ENCODE peak calls at places on chromosome 2, in nine cellular contexts. Z, U, Q, I, T, S, W, V and N are unnamed samples.

GRCh38 chr2:224971214-224971613 is 71.1 kb downstream of the DOCK10 start:
- DNase-seq in Z (no peak), T (peak; percentile 75), V (peak; percentile 85), Q (peak; percentile 61), S (no peak), U (peak; percentile 40), W (no peak), I (no peak), N (peak; percentile 15)

GRCh38 chr2:157244691-157245090 is 12.8 kb upstream of the GALNT5 start:
- DNase-seq in Z (no peak), Q (no peak), V (no peak), I (no peak), U (no peak), W (no peak), T (no peak), S (no peak), N (no peak)

GRCh38 chr2:101230541-101230993 is 22.1 kb upstream of the CNOT11 start:
- DNase-seq in V (no peak), I (no peak), T (no peak), W (no peak), S (no peak), Q (no peak), Z (peak; percentile 35), U (peak; percentile 9), N (no peak)

GRCh38 chr2:168139791-168140190 is 107.6 kb downstream of the STK39 start:
- DNase-seq in I (no peak), S (no peak), U (no peak), V (no peak), Z (no peak), W (no peak), Q (no peak), T (no peak), N (no peak)

GRCh38 chr2:54838585-54839035 is 115.1 kb downstream of the EML6 start:
- DNase-seq in Z (peak; percentile 81), W (peak; percentile 77), I (peak; percentile 67), U (peak; percentile 50), S (peak; percentile 67), Q (peak; percentile 68), V (peak; percentile 66), T (peak; percentile 46), N (peak; percentile 26)

GRCh38 chr2:228522977-228523376 is 341.5 kb upstream of the SPHKAP start:
- DNase-seq in W (no peak), Z (no peak), V (no peak), U (no peak), T (no peak), S (no peak), Q (no peak), I (no peak), N (no peak)

GRCh38 chr2:184769038-184769437 is 170.7 kb downstream of the ZNF804A start:
- DNase-seq in I (no peak), W (peak; percentile 52), V (no peak), Q (no peak), S (no peak), T (no peak), U (no peak), Z (peak; percentile 66), N (no peak)

GRCh38 chr2:47196499-47196898 is 41.4 kb upstream of the STPG4 start:
- DNase-seq in V (no peak), Q (no peak), Z (no peak), T (no peak), U (no peak), W (no peak), I (no peak), S (no peak), N (no peak)

GRCh38 chr2:153819056-153819455 is 52.7 kb upstream of the GALNT13 start:
- DNase-seq in W (no peak), I (no peak), Z (no peak), V (no peak), Q (no peak), S (no peak), T (no peak), U (no peak), N (no peak)

GRCh38 chr2:147910990-147911473 is 66.2 kb downstream of the ACVR2A start:
- DNase-seq in T (peak; percentile 52), V (no peak), W (peak; percentile 89), S (peak; percentile 42), Z (peak; percentile 76), I (peak; percentile 42), U (peak; percentile 42), Q (peak; percentile 62), N (peak; percentile 1)

GRCh38 chr2:43676322-43677050 is at the start of gene C1GALT1C1L:
- DNase-seq in T (no peak), Z (peak; percentile 63), Q (no peak), S (no peak), V (no peak), U (peak; percentile 40), I (no peak), W (peak; percentile 60), N (no peak)

GRCh38 chr2:166468124-166469024 is 25.7 kb downstream of the SCN7A start:
- DNase-seq in I (no peak), U (no peak), V (no peak), Z (peak; percentile 23), T (no peak), S (no peak), Q (peak; percentile 31), W (peak; percentile 78), N (no peak)

DNA sequence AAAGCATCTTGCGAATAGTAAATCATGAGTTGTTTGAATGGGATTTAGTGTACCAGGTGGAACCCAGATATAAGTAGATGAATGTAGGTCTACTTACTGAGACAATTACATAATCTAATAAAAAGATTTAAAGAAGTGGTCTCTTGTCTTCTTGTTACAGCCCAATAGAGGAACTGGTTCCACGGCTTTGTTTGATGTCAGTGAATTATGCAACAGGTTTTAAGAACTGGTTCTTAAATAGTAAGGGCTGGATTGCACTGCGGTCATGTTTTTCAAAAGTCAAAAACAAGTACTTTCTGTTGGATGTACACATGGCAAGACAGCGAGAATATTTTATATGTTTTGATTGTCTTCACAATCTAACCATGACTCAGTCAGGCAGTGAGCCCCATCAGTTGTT is 15.4 kb upstream of the SLC9A2 start:
- DNase-seq in I (no peak), Z (no peak), Q (no peak), S (no peak), U (no peak), W (no peak), V (no peak), T (no peak), N (no peak)
- H3K9ac ChIP-seq in I (no peak overlapping the region), Z (no peak overlapping the region), Q (no peak overlapping the region), S (no peak overlapping the region), U (no peak overlapping the region), W (no peak overlapping the region), V (no peak overlapping the region), T (no peak overlapping the region), N (no peak overlapping the region)

GRCh38 chr2:239774933-239775622 is 250.1 kb downstream of the NDUFA10 start:
- DNase-seq in Q (no peak), S (no peak), U (no peak), Z (no peak), W (no peak), T (no peak), I (no peak), V (no peak), N (no peak)

GRCh38 chr2:239772721-239773120 is 252.4 kb downstream of the NDUFA10 start:
- DNase-seq in I (no peak), V (no peak), T (no peak), S (no peak), Q (no peak), Z (no peak), W (no peak), U (no peak), N (no peak)

GRCh38 chr2:239773377-239774141 is 251.6 kb downstream of the NDUFA10 start:
- DNase-seq in S (no peak), Z (no peak), I (no peak), V (no peak), Q (no peak), T (no peak), W (no peak), U (no peak), N (no peak)

GRCh38 chr2:239775623-239776440 is 249.3 kb downstream of the NDUFA10 start:
- DNase-seq in V (no peak), S (no peak), Z (peak; percentile 60), U (no peak), W (no peak), T (no peak), Q (no peak), I (no peak), N (no peak)

DNA sequence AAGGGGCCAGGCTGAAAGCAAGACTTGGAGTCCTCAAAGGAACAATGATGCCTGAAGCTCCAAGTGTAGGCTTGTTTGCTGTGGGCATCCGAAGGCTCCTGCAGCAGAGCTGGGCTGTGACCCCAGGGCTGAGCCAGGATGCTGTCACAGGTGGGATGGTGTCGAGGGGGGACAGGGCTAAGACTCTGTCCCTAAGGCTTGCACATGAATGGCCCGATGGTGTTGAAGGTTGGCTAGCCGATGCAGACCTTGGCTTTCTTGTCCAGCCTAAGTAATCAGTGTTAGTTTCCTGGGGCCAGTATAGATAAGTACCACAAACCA is 251.0 kb downstream of the NDUFA10 start:
- DNase-seq in U (no peak), I (no peak), Q (no peak), Z (no peak), S (no peak), T (no peak), V (no peak), W (no peak), N (no peak)
- H3K9me3 ChIP-seq in U (peaks cover 18% of the 10 kb centered on the region), I (peaks cover 19% of the 10 kb centered on the region), Q (no peaks in the 10 kb centered on the region), Z (no peaks in the 10 kb centered on the region), S (peaks cover 9% of the 10 kb centered on the region), T (peaks cover 4% of the 10 kb centered on the region), V (no peaks in the 10 kb centered on the region), W (no peaks in the 10 kb centered on the region), N (peaks cover 4% of the 10 kb centered on the region)

GRCh38 chr2:199460101-199460671 is 2.4 kb upstream of the SATB2 start:
- DNase-seq in U (peak; percentile 60), T (peak; percentile 22), W (peak; percentile 67), Q (no peak), V (no peak), I (no peak), S (peak; percentile 20), Z (peak; percentile 65), N (no peak)
- H3K9ac ChIP-seq in U (peak overlapping the region; percentile 29), T (peak overlapping the region; percentile 92), W (peak overlapping the region; percentile 81), Q (peak overlapping the region; percentile 71), V (no peak overlapping the region), I (peak overlapping the region; percentile 91), S (no peak overlapping the region), Z (peak overlapping the region; percentile 87), N (peak overlapping the region; percentile 74)

DNA sequence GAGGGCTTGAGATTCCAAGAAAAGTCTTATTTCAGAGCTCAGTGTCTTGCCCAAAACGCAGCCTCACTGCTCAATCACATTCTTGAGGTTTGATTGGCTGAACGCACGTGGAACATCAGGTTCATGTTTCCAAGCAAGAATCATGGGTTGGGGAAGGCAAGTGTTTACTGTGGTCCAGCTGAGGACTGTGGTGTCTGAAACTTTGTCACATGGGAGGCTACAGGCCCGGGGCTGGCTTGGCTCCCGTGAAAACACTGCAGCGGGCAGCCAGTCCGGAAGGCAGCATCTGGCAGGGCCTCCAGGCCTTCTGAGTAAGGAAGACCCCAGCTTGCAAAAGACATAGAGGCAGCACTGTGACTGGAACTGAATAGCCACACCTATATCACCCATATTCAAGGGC is 84.7 kb downstream of the POLR1A start:
- DNase-seq in U (no peak), V (no peak), Z (peak; percentile 39), Q (no peak), S (no peak), I (no peak), T (no peak), W (peak; percentile 69), N (no peak)
- H3K9me3 ChIP-seq in U (no peaks in the 10 kb centered on the region), V (no peaks in the 10 kb centered on the region), Z (no peaks in the 10 kb centered on the region), Q (no peaks in the 10 kb centered on the region), S (no peaks in the 10 kb centered on the region), I (no peaks in the 10 kb centered on the region), T (no peaks in the 10 kb centered on the region), W (no peaks in the 10 kb centered on the region), N (no peaks in the 10 kb centered on the region)

GRCh38 chr2:195586062-195586713 is 70.8 kb upstream of the SLC39A10 start:
- DNase-seq in W (no peak), S (no peak), V (no peak), T (no peak), Q (no peak), I (peak; percentile 11), U (no peak), Z (no peak), N (no peak)
- H3K9ac ChIP-seq in W (no peak overlapping the region), S (no peak overlapping the region), V (peak overlapping the region; percentile 45), T (no peak overlapping the region), Q (no peak overlapping the region), I (no peak overlapping the region), U (no peak overlapping the region), Z (no peak overlapping the region), N (no peak overlapping the region)